ENCODE peak calls at places on chromosomes 12 and 14, in eight cellular contexts. T is GM23248; X is AG04450; B is stromal cell of bone marrow; I is T-helper 1 cell; Z is lower leg skin; H is Jurkat, Clone E6-1; A is Calu3. C is an unnamed sample.

GRCh38 chr14:24935796-24936195 is 114.2 kb downstream of the STXBP6 start:
- DNase-seq in T (no peak), X (no peak), B (no peak), I (no peak), Z (no peak), H (no peak), A (no peak), C (no peak)

GRCh38 chr14:32306549-32306948 is 22.5 kb upstream of the AKAP6 start:
- DNase-seq in T (peak), X (no peak), B (no peak), I (no peak), Z (no peak), H (no peak), A (no peak), C (no peak)

GRCh38 chr14:20707622-20708021 is 19.1 kb downstream of the ANG start:
- DNase-seq in T (no peak), X (no peak), B (no peak), I (no peak), Z (no peak), H (no peak), A (peak), C (no peak)

GRCh38 chr14:92382677-92383076 is 59.7 kb downstream of the SLC24A4 start:
- DNase-seq in T (peak), X (no peak), B (no peak), I (no peak), Z (no peak), H (no peak), A (peak), C (no peak)

GRCh38 chr14:36751116-36751515 is 89.5 kb downstream of the PAX9 start:
- DNase-seq in T (no peak), X (no peak), B (no peak), I (no peak), Z (no peak), H (no peak), A (peak), C (no peak)

GRCh38 chr12:31245822-31246469 is 80.0 kb downstream of the SINHCAF start:
- DNase-seq in T (no peak), X (no peak), B (no peak), I (no peak), Z (no peak), H (no peak), A (no peak), C (peak)

GRCh38 chr12:990308-990648 is 745 bp upstream of the ERC1 start:
- DNase-seq in T (peak), X (no peak), B (peak), I (peak), Z (peak), H (peak), A (peak), C (no peak)

GRCh38 chr12:50402270-50403000 is 1.8 kb downstream of the LARP4 start:
- DNase-seq in T (peak), X (no peak), B (no peak), I (no peak), Z (no peak), H (no peak), A (no peak), C (no peak)

GRCh38 chr14:75944607-75945241 is 37.1 kb downstream of the TGFB3 start:
- DNase-seq in T (no peak), X (no peak), B (no peak), I (no peak), Z (no peak), H (no peak), A (no peak), C (no peak)

GRCh38 chr14:68753696-68754095 is 39.2 kb downstream of the ZFP36L1 start:
- DNase-seq in T (peak), X (no peak), B (no peak), I (no peak), Z (no peak), H (no peak), A (no peak), C (no peak)

GRCh38 chr12:31474751-31475150 is 116.2 kb downstream of the DENND5B start:
- DNase-seq in T (no peak), X (no peak), B (no peak), I (no peak), Z (no peak), H (no peak), A (no peak), C (no peak)

GRCh38 chr14:32426028-32426427 is 96.9 kb downstream of the AKAP6 start:
- DNase-seq in T (no peak), X (no peak), B (no peak), I (no peak), Z (no peak), H (no peak), A (no peak), C (no peak)

GRCh38 chr14:89114109-89114508 is 289.7 kb downstream of the TTC8 start:
- DNase-seq in T (no peak), X (no peak), B (no peak), I (no peak), Z (no peak), H (no peak), A (no peak), C (no peak)

GRCh38 chr14:73269729-73270651 is 32.7 kb downstream of the PAPLN start:
- DNase-seq in T (no peak), X (no peak), B (no peak), I (no peak), Z (no peak), H (no peak), A (no peak), C (no peak)

GRCh38 chr12:31466768-31467167 is 124.2 kb downstream of the DENND5B start:
- DNase-seq in T (peak), X (no peak), B (no peak), I (no peak), Z (no peak), H (no peak), A (no peak), C (no peak)

GRCh38 chr12:9869307-9870161 is at the start of gene CLEC2B:
- DNase-seq in T (peak), X (peak), B (peak), I (no peak), Z (no peak), H (peak), A (no peak), C (no peak)

GRCh38 chr12:122079038-122079531 is 529 bp downstream of the MLXIP start:
- DNase-seq in T (peak), X (no peak), B (no peak), I (no peak), Z (no peak), H (no peak), A (no peak), C (peak)

GRCh38 chr12:118850244-118850825 is 131.0 kb upstream of the SRRM4 start:
- DNase-seq in T (no peak), X (no peak), B (no peak), I (no peak), Z (no peak), H (peak), A (peak), C (peak)

GRCh38 chr12:102757154-102757873 is 159.7 kb downstream of the PAH start:
- DNase-seq in T (peak), X (no peak), B (peak), I (no peak), Z (peak), H (no peak), A (no peak), C (no peak)

GRCh38 chr14:35406811-35407630 is 2.5 kb upstream of the NFKBIA start:
- DNase-seq in T (peak), X (no peak), B (peak), I (no peak), Z (peak), H (peak), A (no peak), C (no peak)

GRCh38 chr14:103512701-103513611 is 9.7 kb downstream of the CKB start:
- DNase-seq in T (peak), X (no peak), B (peak), I (no peak), Z (peak), H (peak), A (no peak), C (no peak)

GRCh38 chr12:55220725-55221124 is at the start of gene OR10A7:
- DNase-seq in T (no peak), X (no peak), B (no peak), I (no peak), Z (no peak), H (no peak), A (no peak), C (no peak)

GRCh38 chr12:11795192-11795909 is 145.9 kb downstream of the ETV6 start:
- DNase-seq in T (peak), X (no peak), B (no peak), I (no peak), Z (no peak), H (no peak), A (peak), C (no peak)

GRCh38 chr12:823043-823698 is 70.8 kb downstream of the WNK1 start:
- DNase-seq in T (no peak), X (no peak), B (no peak), I (no peak), Z (no peak), H (no peak), A (no peak), C (no peak)

GRCh38 chr12:97276198-97276580 is 186.4 kb upstream of the RMST start:
- DNase-seq in T (no peak), X (no peak), B (no peak), I (no peak), Z (no peak), H (no peak), A (peak), C (no peak)

C was measured in ecto neural progenitor cell.